ENCODE peak calls at places on chromosomes 7 and 10, in nine cellular contexts. O, P, D, W, B, K, L, G and Y are unnamed samples.

GRCh38 chr10:63210611-63211196 is 77.6 kb downstream of the NRBF2 start:
- DNase-seq in O (peak), P (no peak), D (no peak), W (no peak), B (no peak), K (no peak), L (no peak), G (no peak), Y (no peak)

GRCh38 chr10:132382231-132382922 is 14.6 kb upstream of the PWWP2B start:
- DNase-seq in O (no peak), P (no peak), D (peak), W (no peak), B (peak), K (no peak), L (no peak), G (no peak), Y (no peak)

GRCh38 chr7:132509667-132510066 is 66.6 kb downstream of the PLXNA4 start:
- DNase-seq in O (no peak), P (no peak), D (no peak), W (no peak), B (no peak), K (no peak), L (no peak), G (no peak), Y (no peak)

GRCh38 chr7:151435971-151436370 is 4.0 kb downstream of the CRYGN start:
- DNase-seq in O (no peak), P (no peak), D (no peak), W (no peak), B (no peak), K (no peak), L (no peak), G (no peak), Y (no peak)

GRCh38 chr7:47738563-47739166 is 156.8 kb upstream of the TNS3 start:
- DNase-seq in O (no peak), P (no peak), D (no peak), W (no peak), B (no peak), K (no peak), L (no peak), G (no peak), Y (no peak)

GRCh38 chr7:135235841-135236240 is 2.2 kb downstream of the STRA8 start:
- DNase-seq in O (no peak), P (no peak), D (no peak), W (no peak), B (no peak), K (no peak), L (no peak), G (no peak), Y (no peak)

GRCh38 chr7:157978766-157979165 is 608.9 kb downstream of the PTPRN2 start:
- DNase-seq in O (no peak), P (no peak), D (peak), W (no peak), B (no peak), K (no peak), L (no peak), G (no peak), Y (no peak)

GRCh38 chr10:98144985-98145384 is 10.5 kb downstream of the R3HCC1L start:
- DNase-seq in O (no peak), P (no peak), D (no peak), W (no peak), B (no peak), K (no peak), L (no peak), G (no peak), Y (no peak)

GRCh38 chr10:79898597-79899325 is 50.1 kb downstream of the SFTPD start:
- DNase-seq in O (no peak), P (no peak), D (no peak), W (no peak), B (no peak), K (no peak), L (no peak), G (no peak), Y (no peak)

GRCh38 chr7:54802841-54803240 is 43.8 kb upstream of the SEC61G start:
- DNase-seq in O (peak), P (no peak), D (no peak), W (no peak), B (no peak), K (no peak), L (no peak), G (no peak), Y (no peak)

GRCh38 chr10:33238643-33239042 is 95.8 kb downstream of the NRP1 start:
- DNase-seq in O (peak), P (no peak), D (no peak), W (no peak), B (no peak), K (no peak), L (no peak), G (no peak), Y (no peak)

GRCh38 chr7:45689011-45689796 is 115.0 kb downstream of the ADCY1 start:
- DNase-seq in O (peak), P (no peak), D (peak), W (no peak), B (peak), K (no peak), L (no peak), G (no peak), Y (no peak)

GRCh38 chr7:151875862-151876111 is 1.1 kb downstream of the PRKAG2 start:
- DNase-seq in O (peak), P (no peak), D (no peak), W (no peak), B (no peak), K (no peak), L (no peak), G (no peak), Y (no peak)

GRCh38 chr10:31322647-31323046 is 3.6 kb downstream of the ZEB1 start:
- DNase-seq in O (peak), P (no peak), D (no peak), W (no peak), B (no peak), K (peak), L (peak), G (peak), Y (no peak)

GRCh38 chr7:103912906-103913610 is 76.4 kb downstream of the RELN start:
- DNase-seq in O (peak), P (no peak), D (no peak), W (no peak), B (no peak), K (no peak), L (no peak), G (no peak), Y (no peak)

GRCh38 chr10:70227548-70228320 is 5.5 kb downstream of the PPA1 start:
- DNase-seq in O (no peak), P (no peak), D (no peak), W (no peak), B (no peak), K (no peak), L (no peak), G (no peak), Y (no peak)

GRCh38 chr7:38748056-38748610 is 117.0 kb upstream of the AMPH start:
- DNase-seq in O (peak), P (peak), D (no peak), W (no peak), B (no peak), K (no peak), L (no peak), G (no peak), Y (peak)

GRCh38 chr7:78734626-78735025 is 718.8 kb downstream of the MAGI2 start:
- DNase-seq in O (no peak), P (no peak), D (no peak), W (no peak), B (no peak), K (no peak), L (no peak), G (no peak), Y (no peak)

GRCh38 chr10:74077416-74077815 is 73.2 kb downstream of the AP3M1 start:
- DNase-seq in O (no peak), P (no peak), D (no peak), W (no peak), B (no peak), K (no peak), L (no peak), G (no peak), Y (no peak)

GRCh38 chr7:117808273-117808868 is 64.9 kb downstream of the CTTNBP2 start:
- DNase-seq in O (peak), P (peak), D (peak), W (no peak), B (no peak), K (peak), L (no peak), G (peak), Y (peak)

GRCh38 chr10:31669367-31669766 is 259.3 kb downstream of the ARHGAP12 start:
- DNase-seq in O (no peak), P (no peak), D (no peak), W (no peak), B (no peak), K (no peak), L (no peak), G (no peak), Y (no peak)

GRCh38 chr7:143492799-143493568 is 15.3 kb downstream of the TAS2R41 start:
- DNase-seq in O (peak), P (no peak), D (no peak), W (no peak), B (no peak), K (no peak), L (no peak), G (no peak), Y (no peak)

GRCh38 chr10:98450618-98451017 is 3.9 kb upstream of the HPS1 start:
- DNase-seq in O (no peak), P (no peak), D (no peak), W (no peak), B (no peak), K (no peak), L (no peak), G (no peak), Y (no peak)

GRCh38 chr7:156475666-156476065 is 164.9 kb upstream of the RNF32 start:
- DNase-seq in O (peak), P (no peak), D (peak), W (no peak), B (no peak), K (no peak), L (no peak), G (no peak), Y (no peak)

GRCh38 chr10:5466451-5466996 is 32.8 kb downstream of the CALML5 start:
- DNase-seq in O (peak), P (peak), D (no peak), W (no peak), B (no peak), K (peak), L (no peak), G (no peak), Y (peak)

GRCh38 chr7:23450518-23450917 is 19.8 kb downstream of the IGF2BP3 start:
- DNase-seq in O (no peak), P (no peak), D (no peak), W (no peak), B (no peak), K (no peak), L (no peak), G (no peak), Y (no peak)

GRCh38 chr10:91409069-91409868 is 875 bp upstream of the HECTD2 start:
- DNase-seq in O (peak), P (peak), D (peak), W (peak), B (no peak), K (peak), L (peak), G (peak), Y (peak)

GRCh38 chr7:128104109-128104742 is 73.0 kb upstream of the LRRC4 start:
- DNase-seq in O (peak), P (no peak), D (no peak), W (peak), B (no peak), K (no peak), L (no peak), G (no peak), Y (peak)

GRCh38 chr10:59711871-59712491 is 2.3 kb upstream of the SLC16A9 start:
- DNase-seq in O (peak), P (no peak), D (no peak), W (no peak), B (no peak), K (no peak), L (no peak), G (no peak), Y (peak)

GRCh38 chr10:67779455-67780205 is 58.4 kb downstream of the DNAJC12 start:
- DNase-seq in O (peak), P (peak), D (no peak), W (no peak), B (peak), K (peak), L (peak), G (peak), Y (peak)

GRCh38 chr10:51231754-51232153 is 157.5 kb downstream of the PRKG1 start:
- DNase-seq in O (no peak), P (no peak), D (no peak), W (no peak), B (no peak), K (no peak), L (no peak), G (peak), Y (no peak)

GRCh38 chr10:97683556-97684357 is 3.3 kb downstream of the AVPI1 start:
- DNase-seq in O (peak), P (no peak), D (no peak), W (no peak), B (no peak), K (no peak), L (no peak), G (no peak), Y (peak)

GRCh38 chr10:22853906-22854447 is 73.9 kb upstream of the ARMC3 start:
- DNase-seq in O (peak), P (no peak), D (no peak), W (no peak), B (no peak), K (no peak), L (no peak), G (no peak), Y (no peak)

GRCh38 chr7:34564091-34564490 is 93.9 kb upstream of the NPSR1 start:
- DNase-seq in O (no peak), P (no peak), D (no peak), W (no peak), B (no peak), K (no peak), L (no peak), G (no peak), Y (no peak)

GRCh38 chr7:1742555-1743303 is 72.7 kb downstream of the ELFN1 start:
- DNase-seq in O (peak), P (peak), D (no peak), W (peak), B (no peak), K (no peak), L (peak), G (peak), Y (peak)

GRCh38 chr7:46839651-46840050 is 742.3 kb downstream of the TNS3 start:
- DNase-seq in O (no peak), P (no peak), D (no peak), W (no peak), B (no peak), K (no peak), L (no peak), G (no peak), Y (no peak)

GRCh38 chr7:126790763-126791162 is 462.0 kb downstream of the GRM8 start:
- DNase-seq in O (no peak), P (no peak), D (no peak), W (no peak), B (no peak), K (no peak), L (no peak), G (peak), Y (peak)

GRCh38 chr7:108049962-108050361 is 47.0 kb upstream of the LAMB1 start:
- DNase-seq in O (no peak), P (no peak), D (no peak), W (no peak), B (no peak), K (no peak), L (peak), G (no peak), Y (no peak)

GRCh38 chr10:12656518-12657142 is 307.3 kb downstream of the CAMK1D start:
- DNase-seq in O (peak), P (peak), D (no peak), W (peak), B (no peak), K (no peak), L (peak), G (peak), Y (no peak)

GRCh38 chr7:67644149-67644548 is 647.5 kb downstream of the TYW1 start:
- DNase-seq in O (no peak), P (no peak), D (no peak), W (no peak), B (no peak), K (no peak), L (no peak), G (no peak), Y (no peak)